ENCODE peak calls at places on chromosomes 16 and 17, in eight cellular contexts. J is HEK293T; A is A549; T is effector CD8-positive, alpha-beta T cell; I is WERI-Rb-1; K is substantia nigra; U is Ammon's horn; C is MV-4-11. N is an unnamed sample.

GRCh38 chr17:76909971-76910760 is 42.0 kb downstream of the MGAT5B start:
- DNase-seq in J (peak), A (peak), T (no peak), I (no peak), K (no peak), U (no peak), C (peak), N (peak)

GRCh38 chr16:67016143-67016542 is 12.8 kb upstream of the CBFB start:
- DNase-seq in J (no peak), A (no peak), T (no peak), I (no peak), K (no peak), U (no peak), C (peak), N (no peak)

GRCh38 chr17:66373944-66374817 is 71.8 kb downstream of the PRKCA start:
- DNase-seq in J (peak), A (no peak), T (peak), I (no peak), K (peak), U (peak), C (peak), N (no peak)

GRCh38 chr17:50686494-50687199 is 21.1 kb downstream of the ANKRD40 start:
- DNase-seq in J (no peak), A (peak), T (no peak), I (no peak), K (no peak), U (no peak), C (no peak), N (peak)

GRCh38 chr16:6258056-6258455 is 1074.6 kb upstream of the RBFOX1 start:
- DNase-seq in J (no peak), A (no peak), T (no peak), I (no peak), K (no peak), U (no peak), C (no peak), N (no peak)

GRCh38 chr16:29815032-29815721 is 775 bp upstream of the PAGR1 start:
- DNase-seq in J (no peak), A (no peak), T (peak), I (no peak), K (no peak), U (no peak), C (no peak), N (no peak)

GRCh38 chr17:539048-539447 is 175.6 kb downstream of the VPS53 start:
- DNase-seq in J (no peak), A (no peak), T (no peak), I (no peak), K (no peak), U (no peak), C (no peak), N (no peak)

GRCh38 chr17:418421-418751 is 65.8 kb upstream of the RPH3AL start:
- DNase-seq in J (no peak), A (no peak), T (peak), I (no peak), K (no peak), U (no peak), C (peak), N (no peak)

GRCh38 chr17:31130286-31131224 is 35.8 kb downstream of the NF1 start:
- DNase-seq in J (no peak), A (no peak), T (no peak), I (no peak), K (no peak), U (no peak), C (no peak), N (no peak)

GRCh38 chr16:52521570-52521969 is 25.4 kb downstream of the TOX3 start:
- DNase-seq in J (no peak), A (no peak), T (no peak), I (no peak), K (no peak), U (no peak), C (no peak), N (no peak)

GRCh38 chr16:81448154-81449131 is 3.8 kb downstream of the CMIP start:
- DNase-seq in J (no peak), A (no peak), T (no peak), I (no peak), K (no peak), U (no peak), C (no peak), N (peak)

GRCh38 chr17:28746611-28747045 is 2.8 kb downstream of the TRAF4 start:
- DNase-seq in J (no peak), A (peak), T (no peak), I (peak), K (no peak), U (peak), C (no peak), N (no peak)

GRCh38 chr16:83068686-83069085 is 441.9 kb downstream of the CDH13 start:
- DNase-seq in J (no peak), A (no peak), T (no peak), I (no peak), K (no peak), U (peak), C (peak), N (no peak)

GRCh38 chr17:9893606-9894005 is 11.5 kb downstream of the RCVRN start:
- DNase-seq in J (no peak), A (no peak), T (no peak), I (no peak), K (no peak), U (no peak), C (no peak), N (no peak)

GRCh38 chr16:65449526-65449925 is 327.7 kb upstream of the CDH11 start:
- DNase-seq in J (no peak), A (no peak), T (no peak), I (no peak), K (no peak), U (no peak), C (no peak), N (no peak)

GRCh38 chr17:7837375-7838290 is 3.6 kb downstream of the KDM6B start:
- DNase-seq in J (no peak), A (no peak), T (no peak), I (no peak), K (no peak), U (no peak), C (peak), N (no peak)

GRCh38 chr16:58563235-58563634 is 47.9 kb downstream of the SETD6 start:
- DNase-seq in J (no peak), A (no peak), T (no peak), I (no peak), K (no peak), U (no peak), C (no peak), N (no peak)